ENCODE peak calls at places on chromosomes 12 and 14, in seven cellular contexts. One of them, this sample, is unnamed.
A peak's percentile ranks its signal among the peaks of the same experiment; 100 is the strongest.

GRCh38 chr14:95125156-95125555 is 32.2 kb downstream of the DICER1 start:
- DNase-seq in NCI-H2081: no peak
- DNase-seq in activated T-helper 1 cell treated with anti-CD3 and anti-CD28 coated beads, Interleukin-12 subunit alpha, Interleukin-12 subunit beta, Interleukin-2, Interleukin-4 antibody, amounts not matched to agents 30 ng/mL and 10 ng/mL and 1 ng/mL, durations not matched to agents 14 hours and 24 hours and 36 hours: no peak
- DNase-seq in iPS DF 6.9: no peak
- DNase-seq in ELR: no peak
- DNase-seq in CD4-positive, alpha-beta T cell: no peak
- DNase-seq in DMS79 treated with DMSO at 0.1 percent for 48 hours: no peak
- DNase-seq in this sample: no peak

GRCh38 chr12:71599213-71599612 is 64.4 kb downstream of the ZFC3H1 start:
- DNase-seq in activated T-helper 1 cell treated with anti-CD3 and anti-CD28 coated beads, Interleukin-12 subunit alpha, Interleukin-12 subunit beta, Interleukin-2, Interleukin-4 antibody, amounts not matched to agents 30 ng/mL and 10 ng/mL and 1 ng/mL, durations not matched to agents 14 hours and 24 hours and 36 hours: no peak
- DNase-seq in ELR: no peak
- DNase-seq in iPS DF 6.9: no peak
- DNase-seq in NCI-H2081: no peak
- DNase-seq in DMS79 treated with DMSO at 0.1 percent for 48 hours: no peak
- DNase-seq in CD4-positive, alpha-beta T cell: no peak
- DNase-seq in this sample: peak; percentile 17

GRCh38 chr14:94123296-94123695 is 6.1 kb downstream of the IFI27L2 start:
- DNase-seq in DMS79 treated with DMSO at 0.1 percent for 48 hours: no peak
- DNase-seq in ELR: no peak
- DNase-seq in iPS DF 6.9: no peak
- DNase-seq in activated T-helper 1 cell treated with anti-CD3 and anti-CD28 coated beads, Interleukin-12 subunit alpha, Interleukin-12 subunit beta, Interleukin-2, Interleukin-4 antibody, amounts not matched to agents 30 ng/mL and 10 ng/mL and 1 ng/mL, durations not matched to agents 14 hours and 24 hours and 36 hours: no peak
- DNase-seq in CD4-positive, alpha-beta T cell: no peak
- DNase-seq in NCI-H2081: no peak
- DNase-seq in this sample: no peak

GRCh38 chr12:93315907-93316622 is 61.7 kb upstream of the NUDT4 start:
- DNase-seq in iPS DF 6.9: no peak
- DNase-seq in activated T-helper 1 cell treated with anti-CD3 and anti-CD28 coated beads, Interleukin-12 subunit alpha, Interleukin-12 subunit beta, Interleukin-2, Interleukin-4 antibody, amounts not matched to agents 30 ng/mL and 10 ng/mL and 1 ng/mL, durations not matched to agents 14 hours and 24 hours and 36 hours: no peak
- DNase-seq in CD4-positive, alpha-beta T cell: no peak
- DNase-seq in DMS79 treated with DMSO at 0.1 percent for 48 hours: no peak
- DNase-seq in ELR: no peak
- DNase-seq in NCI-H2081: no peak
- DNase-seq in this sample: no peak

GRCh38 chr14:75223664-75224154 is 47.3 kb upstream of the TMED10 start:
- DNase-seq in activated T-helper 1 cell treated with anti-CD3 and anti-CD28 coated beads, Interleukin-12 subunit alpha, Interleukin-12 subunit beta, Interleukin-2, Interleukin-4 antibody, amounts not matched to agents 30 ng/mL and 10 ng/mL and 1 ng/mL, durations not matched to agents 14 hours and 24 hours and 36 hours: no peak
- DNase-seq in CD4-positive, alpha-beta T cell: no peak
- DNase-seq in DMS79 treated with DMSO at 0.1 percent for 48 hours: no peak
- DNase-seq in NCI-H2081: no peak
- DNase-seq in iPS DF 6.9: no peak
- DNase-seq in ELR: peak; percentile 33
- DNase-seq in this sample: peak; percentile 63

GRCh38 chr14:95479494-95479893 is 37.0 kb downstream of the SYNE3 start:
- DNase-seq in ELR: no peak
- DNase-seq in DMS79 treated with DMSO at 0.1 percent for 48 hours: no peak
- DNase-seq in iPS DF 6.9: no peak
- DNase-seq in activated T-helper 1 cell treated with anti-CD3 and anti-CD28 coated beads, Interleukin-12 subunit alpha, Interleukin-12 subunit beta, Interleukin-2, Interleukin-4 antibody, amounts not matched to agents 30 ng/mL and 10 ng/mL and 1 ng/mL, durations not matched to agents 14 hours and 24 hours and 36 hours: no peak
- DNase-seq in CD4-positive, alpha-beta T cell: no peak
- DNase-seq in NCI-H2081: no peak
- DNase-seq in this sample: no peak

GRCh38 chr12:94873368-94874085 is 130.0 kb downstream of the NDUFA12 start:
- DNase-seq in CD4-positive, alpha-beta T cell: no peak
- DNase-seq in iPS DF 6.9: no peak
- DNase-seq in NCI-H2081: no peak
- DNase-seq in ELR: peak; percentile 35
- DNase-seq in DMS79 treated with DMSO at 0.1 percent for 48 hours: no peak
- DNase-seq in activated T-helper 1 cell treated with anti-CD3 and anti-CD28 coated beads, Interleukin-12 subunit alpha, Interleukin-12 subunit beta, Interleukin-2, Interleukin-4 antibody, amounts not matched to agents 30 ng/mL and 10 ng/mL and 1 ng/mL, durations not matched to agents 14 hours and 24 hours and 36 hours: no peak
- DNase-seq in this sample: no peak

GRCh38 chr12:1496162-1496925 is 98.0 kb downstream of the FBXL14 start:
- DNase-seq in iPS DF 6.9: no peak
- DNase-seq in ELR: peak; percentile 28
- DNase-seq in activated T-helper 1 cell treated with anti-CD3 and anti-CD28 coated beads, Interleukin-12 subunit alpha, Interleukin-12 subunit beta, Interleukin-2, Interleukin-4 antibody, amounts not matched to agents 30 ng/mL and 10 ng/mL and 1 ng/mL, durations not matched to agents 14 hours and 24 hours and 36 hours: no peak
- DNase-seq in CD4-positive, alpha-beta T cell: no peak
- DNase-seq in NCI-H2081: no peak
- DNase-seq in DMS79 treated with DMSO at 0.1 percent for 48 hours: no peak
- DNase-seq in this sample: no peak

GRCh38 chr14:96795443-96795842 is 1.7 kb upstream of the VRK1 start:
- DNase-seq in activated T-helper 1 cell treated with anti-CD3 and anti-CD28 coated beads, Interleukin-12 subunit alpha, Interleukin-12 subunit beta, Interleukin-2, Interleukin-4 antibody, amounts not matched to agents 30 ng/mL and 10 ng/mL and 1 ng/mL, durations not matched to agents 14 hours and 24 hours and 36 hours: no peak
- DNase-seq in DMS79 treated with DMSO at 0.1 percent for 48 hours: no peak
- DNase-seq in ELR: no peak
- DNase-seq in NCI-H2081: no peak
- DNase-seq in CD4-positive, alpha-beta T cell: no peak
- DNase-seq in iPS DF 6.9: no peak
- DNase-seq in this sample: no peak

GRCh38 chr12:87430444-87430843 is 598.8 kb downstream of the C12orf50 start:
- DNase-seq in DMS79 treated with DMSO at 0.1 percent for 48 hours: no peak
- DNase-seq in NCI-H2081: no peak
- DNase-seq in CD4-positive, alpha-beta T cell: no peak
- DNase-seq in activated T-helper 1 cell treated with anti-CD3 and anti-CD28 coated beads, Interleukin-12 subunit alpha, Interleukin-12 subunit beta, Interleukin-2, Interleukin-4 antibody, amounts not matched to agents 30 ng/mL and 10 ng/mL and 1 ng/mL, durations not matched to agents 14 hours and 24 hours and 36 hours: no peak
- DNase-seq in ELR: no peak
- DNase-seq in iPS DF 6.9: no peak
- DNase-seq in this sample: no peak

GRCh38 chr12:126784328-126784921 is 1482.5 kb upstream of the TMEM132C start:
- DNase-seq in DMS79 treated with DMSO at 0.1 percent for 48 hours: no peak
- DNase-seq in CD4-positive, alpha-beta T cell: no peak
- DNase-seq in NCI-H2081: peak; percentile 6
- DNase-seq in ELR: peak; percentile 38
- DNase-seq in iPS DF 6.9: peak; percentile 13
- DNase-seq in activated T-helper 1 cell treated with anti-CD3 and anti-CD28 coated beads, Interleukin-12 subunit alpha, Interleukin-12 subunit beta, Interleukin-2, Interleukin-4 antibody, amounts not matched to agents 30 ng/mL and 10 ng/mL and 1 ng/mL, durations not matched to agents 14 hours and 24 hours and 36 hours: no peak
- DNase-seq in this sample: peak; percentile 65

GRCh38 chr12:3832738-3833137 is 40.5 kb downstream of the PARP11 start:
- DNase-seq in NCI-H2081: no peak
- DNase-seq in iPS DF 6.9: no peak
- DNase-seq in DMS79 treated with DMSO at 0.1 percent for 48 hours: no peak
- DNase-seq in CD4-positive, alpha-beta T cell: no peak
- DNase-seq in activated T-helper 1 cell treated with anti-CD3 and anti-CD28 coated beads, Interleukin-12 subunit alpha, Interleukin-12 subunit beta, Interleukin-2, Interleukin-4 antibody, amounts not matched to agents 30 ng/mL and 10 ng/mL and 1 ng/mL, durations not matched to agents 14 hours and 24 hours and 36 hours: no peak
- DNase-seq in ELR: peak; percentile 4
- DNase-seq in this sample: peak; percentile 2

GRCh38 chr12:92032101-92032500 is 113.5 kb downstream of the BTG1 start:
- DNase-seq in iPS DF 6.9: no peak
- DNase-seq in ELR: no peak
- DNase-seq in activated T-helper 1 cell treated with anti-CD3 and anti-CD28 coated beads, Interleukin-12 subunit alpha, Interleukin-12 subunit beta, Interleukin-2, Interleukin-4 antibody, amounts not matched to agents 30 ng/mL and 10 ng/mL and 1 ng/mL, durations not matched to agents 14 hours and 24 hours and 36 hours: no peak
- DNase-seq in CD4-positive, alpha-beta T cell: no peak
- DNase-seq in NCI-H2081: no peak
- DNase-seq in DMS79 treated with DMSO at 0.1 percent for 48 hours: no peak
- DNase-seq in this sample: no peak

GRCh38 chr14:55122441-55122986 is 6.5 kb upstream of the LGALS3 start:
- DNase-seq in activated T-helper 1 cell treated with anti-CD3 and anti-CD28 coated beads, Interleukin-12 subunit alpha, Interleukin-12 subunit beta, Interleukin-2, Interleukin-4 antibody, amounts not matched to agents 30 ng/mL and 10 ng/mL and 1 ng/mL, durations not matched to agents 14 hours and 24 hours and 36 hours: no peak
- DNase-seq in ELR: no peak
- DNase-seq in CD4-positive, alpha-beta T cell: no peak
- DNase-seq in NCI-H2081: no peak
- DNase-seq in iPS DF 6.9: no peak
- DNase-seq in DMS79 treated with DMSO at 0.1 percent for 48 hours: peak; percentile 29
- DNase-seq in this sample: no peak

GRCh38 chr14:96762650-96763049 is 34.5 kb upstream of the VRK1 start:
- DNase-seq in ELR: peak; percentile 78
- DNase-seq in DMS79 treated with DMSO at 0.1 percent for 48 hours: no peak
- DNase-seq in NCI-H2081: peak; percentile 50
- DNase-seq in activated T-helper 1 cell treated with anti-CD3 and anti-CD28 coated beads, Interleukin-12 subunit alpha, Interleukin-12 subunit beta, Interleukin-2, Interleukin-4 antibody, amounts not matched to agents 30 ng/mL and 10 ng/mL and 1 ng/mL, durations not matched to agents 14 hours and 24 hours and 36 hours: peak; percentile 4
- DNase-seq in CD4-positive, alpha-beta T cell: no peak
- DNase-seq in iPS DF 6.9: peak; percentile 75
- DNase-seq in this sample: peak; percentile 76

GRCh38 chr14:69901113-69901951 is 22.1 kb downstream of the SMOC1 start:
- DNase-seq in NCI-H2081: no peak
- DNase-seq in iPS DF 6.9: no peak
- DNase-seq in ELR: no peak
- DNase-seq in activated T-helper 1 cell treated with anti-CD3 and anti-CD28 coated beads, Interleukin-12 subunit alpha, Interleukin-12 subunit beta, Interleukin-2, Interleukin-4 antibody, amounts not matched to agents 30 ng/mL and 10 ng/mL and 1 ng/mL, durations not matched to agents 14 hours and 24 hours and 36 hours: no peak
- DNase-seq in DMS79 treated with DMSO at 0.1 percent for 48 hours: no peak
- DNase-seq in CD4-positive, alpha-beta T cell: no peak
- DNase-seq in this sample: peak; percentile 54

GRCh38 chr12:115203661-115204060 is 519.7 kb upstream of the TBX3 start:
- DNase-seq in CD4-positive, alpha-beta T cell: no peak
- DNase-seq in NCI-H2081: no peak
- DNase-seq in DMS79 treated with DMSO at 0.1 percent for 48 hours: no peak
- DNase-seq in activated T-helper 1 cell treated with anti-CD3 and anti-CD28 coated beads, Interleukin-12 subunit alpha, Interleukin-12 subunit beta, Interleukin-2, Interleukin-4 antibody, amounts not matched to agents 30 ng/mL and 10 ng/mL and 1 ng/mL, durations not matched to agents 14 hours and 24 hours and 36 hours: no peak
- DNase-seq in iPS DF 6.9: no peak
- DNase-seq in ELR: no peak
- DNase-seq in this sample: peak; percentile 46

GRCh38 chr12:132551271-132552120 is 58.9 kb downstream of the LRCOL1 start:
- DNase-seq in activated T-helper 1 cell treated with anti-CD3 and anti-CD28 coated beads, Interleukin-12 subunit alpha, Interleukin-12 subunit beta, Interleukin-2, Interleukin-4 antibody, amounts not matched to agents 30 ng/mL and 10 ng/mL and 1 ng/mL, durations not matched to agents 14 hours and 24 hours and 36 hours: no peak
- DNase-seq in CD4-positive, alpha-beta T cell: no peak
- DNase-seq in DMS79 treated with DMSO at 0.1 percent for 48 hours: no peak
- DNase-seq in ELR: no peak
- DNase-seq in iPS DF 6.9: no peak
- DNase-seq in NCI-H2081: no peak
- DNase-seq in this sample: no peak

GRCh38 chr12:11580125-11580751 is 69.2 kb upstream of the ETV6 start:
- DNase-seq in DMS79 treated with DMSO at 0.1 percent for 48 hours: no peak
- DNase-seq in ELR: peak; percentile 85
- DNase-seq in activated T-helper 1 cell treated with anti-CD3 and anti-CD28 coated beads, Interleukin-12 subunit alpha, Interleukin-12 subunit beta, Interleukin-2, Interleukin-4 antibody, amounts not matched to agents 30 ng/mL and 10 ng/mL and 1 ng/mL, durations not matched to agents 14 hours and 24 hours and 36 hours: no peak
- DNase-seq in iPS DF 6.9: no peak
- DNase-seq in NCI-H2081: no peak
- DNase-seq in CD4-positive, alpha-beta T cell: no peak
- DNase-seq in this sample: peak; percentile 93

GRCh38 chr14:104939666-104940410 is 15.2 kb downstream of the PLD4 start:
- DNase-seq in DMS79 treated with DMSO at 0.1 percent for 48 hours: no peak
- DNase-seq in ELR: no peak
- DNase-seq in NCI-H2081: no peak
- DNase-seq in CD4-positive, alpha-beta T cell: no peak
- DNase-seq in activated T-helper 1 cell treated with anti-CD3 and anti-CD28 coated beads, Interleukin-12 subunit alpha, Interleukin-12 subunit beta, Interleukin-2, Interleukin-4 antibody, amounts not matched to agents 30 ng/mL and 10 ng/mL and 1 ng/mL, durations not matched to agents 14 hours and 24 hours and 36 hours: no peak
- DNase-seq in iPS DF 6.9: no peak
- DNase-seq in this sample: no peak

GRCh38 chr12:42744539-42745156 is 155.1 kb upstream of the PRICKLE1 start:
- DNase-seq in ELR: peak; percentile 29
- DNase-seq in CD4-positive, alpha-beta T cell: no peak
- DNase-seq in NCI-H2081: no peak
- DNase-seq in iPS DF 6.9: no peak
- DNase-seq in activated T-helper 1 cell treated with anti-CD3 and anti-CD28 coated beads, Interleukin-12 subunit alpha, Interleukin-12 subunit beta, Interleukin-2, Interleukin-4 antibody, amounts not matched to agents 30 ng/mL and 10 ng/mL and 1 ng/mL, durations not matched to agents 14 hours and 24 hours and 36 hours: no peak
- DNase-seq in DMS79 treated with DMSO at 0.1 percent for 48 hours: no peak
- DNase-seq in this sample: no peak

GRCh38 chr14:54814076-54814475 is 88.5 kb downstream of the GCH1 start:
- DNase-seq in iPS DF 6.9: no peak
- DNase-seq in CD4-positive, alpha-beta T cell: no peak
- DNase-seq in ELR: peak; percentile 30
- DNase-seq in NCI-H2081: no peak
- DNase-seq in DMS79 treated with DMSO at 0.1 percent for 48 hours: no peak
- DNase-seq in activated T-helper 1 cell treated with anti-CD3 and anti-CD28 coated beads, Interleukin-12 subunit alpha, Interleukin-12 subunit beta, Interleukin-2, Interleukin-4 antibody, amounts not matched to agents 30 ng/mL and 10 ng/mL and 1 ng/mL, durations not matched to agents 14 hours and 24 hours and 36 hours: no peak
- DNase-seq in this sample: peak; percentile 42

GRCh38 chr14:100476012-100476822 is 111.0 kb downstream of the BEGAIN start:
- DNase-seq in ELR: peak; percentile 94
- DNase-seq in DMS79 treated with DMSO at 0.1 percent for 48 hours: peak; percentile 78
- DNase-seq in NCI-H2081: peak; percentile 38
- DNase-seq in activated T-helper 1 cell treated with anti-CD3 and anti-CD28 coated beads, Interleukin-12 subunit alpha, Interleukin-12 subunit beta, Interleukin-2, Interleukin-4 antibody, amounts not matched to agents 30 ng/mL and 10 ng/mL and 1 ng/mL, durations not matched to agents 14 hours and 24 hours and 36 hours: no peak
- DNase-seq in CD4-positive, alpha-beta T cell: no peak
- DNase-seq in iPS DF 6.9: no peak
- DNase-seq in this sample: peak; percentile 98

GRCh38 chr12:52821826-52822660 is 8.1 kb upstream of the KRT4 start:
- DNase-seq in iPS DF 6.9: no peak
- DNase-seq in DMS79 treated with DMSO at 0.1 percent for 48 hours: no peak
- DNase-seq in NCI-H2081: no peak
- DNase-seq in activated T-helper 1 cell treated with anti-CD3 and anti-CD28 coated beads, Interleukin-12 subunit alpha, Interleukin-12 subunit beta, Interleukin-2, Interleukin-4 antibody, amounts not matched to agents 30 ng/mL and 10 ng/mL and 1 ng/mL, durations not matched to agents 14 hours and 24 hours and 36 hours: no peak
- DNase-seq in CD4-positive, alpha-beta T cell: no peak
- DNase-seq in ELR: peak; percentile 10
- DNase-seq in this sample: no peak

GRCh38 chr14:54168489-54168888 is 211.9 kb upstream of the BMP4 start:
- DNase-seq in CD4-positive, alpha-beta T cell: no peak
- DNase-seq in iPS DF 6.9: no peak
- DNase-seq in NCI-H2081: no peak
- DNase-seq in activated T-helper 1 cell treated with anti-CD3 and anti-CD28 coated beads, Interleukin-12 subunit alpha, Interleukin-12 subunit beta, Interleukin-2, Interleukin-4 antibody, amounts not matched to agents 30 ng/mL and 10 ng/mL and 1 ng/mL, durations not matched to agents 14 hours and 24 hours and 36 hours: no peak
- DNase-seq in DMS79 treated with DMSO at 0.1 percent for 48 hours: no peak
- DNase-seq in ELR: no peak
- DNase-seq in this sample: no peak

GRCh38 chr12:39990122-39991101 is 115.5 kb downstream of the SLC2A13 start:
- DNase-seq in DMS79 treated with DMSO at 0.1 percent for 48 hours: no peak
- DNase-seq in iPS DF 6.9: no peak
- DNase-seq in ELR: peak; percentile 42
- DNase-seq in activated T-helper 1 cell treated with anti-CD3 and anti-CD28 coated beads, Interleukin-12 subunit alpha, Interleukin-12 subunit beta, Interleukin-2, Interleukin-4 antibody, amounts not matched to agents 30 ng/mL and 10 ng/mL and 1 ng/mL, durations not matched to agents 14 hours and 24 hours and 36 hours: peak; percentile 13
- DNase-seq in CD4-positive, alpha-beta T cell: peak; percentile 48
- DNase-seq in NCI-H2081: peak; percentile 21
- DNase-seq in this sample: peak; percentile 21

GRCh38 chr14:95146079-95146771 is 11.1 kb downstream of the DICER1 start:
- DNase-seq in DMS79 treated with DMSO at 0.1 percent for 48 hours: no peak
- DNase-seq in CD4-positive, alpha-beta T cell: no peak
- DNase-seq in activated T-helper 1 cell treated with anti-CD3 and anti-CD28 coated beads, Interleukin-12 subunit alpha, Interleukin-12 subunit beta, Interleukin-2, Interleukin-4 antibody, amounts not matched to agents 30 ng/mL and 10 ng/mL and 1 ng/mL, durations not matched to agents 14 hours and 24 hours and 36 hours: no peak
- DNase-seq in iPS DF 6.9: no peak
- DNase-seq in NCI-H2081: no peak
- DNase-seq in ELR: no peak
- DNase-seq in this sample: no peak

GRCh38 chr12:4114986-4115385 is 158.6 kb upstream of the CCND2 start:
- DNase-seq in iPS DF 6.9: no peak
- DNase-seq in NCI-H2081: no peak
- DNase-seq in DMS79 treated with DMSO at 0.1 percent for 48 hours: no peak
- DNase-seq in CD4-positive, alpha-beta T cell: no peak
- DNase-seq in ELR: no peak
- DNase-seq in activated T-helper 1 cell treated with anti-CD3 and anti-CD28 coated beads, Interleukin-12 subunit alpha, Interleukin-12 subunit beta, Interleukin-2, Interleukin-4 antibody, amounts not matched to agents 30 ng/mL and 10 ng/mL and 1 ng/mL, durations not matched to agents 14 hours and 24 hours and 36 hours: no peak
- DNase-seq in this sample: no peak